ENCODE peak calls at places on chromosome 13, in seven cellular contexts. Z, T, Y, B, W, A and I are unnamed samples.

GRCh38 chr13:44874886-44875630 is 114.2 kb downstream of the NUFIP1 start:
- DNase-seq in Z (no peak), T (peak), Y (no peak), B (no peak), W (no peak), A (no peak), I (peak)

GRCh38 chr13:59963383-59963782 is 200.3 kb downstream of the DIAPH3 start:
- DNase-seq in Z (no peak), T (no peak), Y (no peak), B (no peak), W (no peak), A (no peak), I (no peak)

GRCh38 chr13:80070024-80070703 is 270.8 kb downstream of the SPRY2 start:
- DNase-seq in Z (no peak), T (no peak), Y (no peak), B (no peak), W (no peak), A (no peak), I (no peak)

GRCh38 chr13:109667754-109668360 is 118.5 kb downstream of the IRS2 start:
- DNase-seq in Z (no peak), T (no peak), Y (no peak), B (no peak), W (no peak), A (no peak), I (no peak)

GRCh38 chr13:80454245-80454644 is 113.3 kb upstream of the SPRY2 start:
- DNase-seq in Z (no peak), T (peak), Y (no peak), B (no peak), W (no peak), A (no peak), I (no peak)

GRCh38 chr13:102917019-102917418 is 71.2 kb downstream of the ERCC5 start:
- DNase-seq in Z (no peak), T (no peak), Y (no peak), B (no peak), W (no peak), A (no peak), I (no peak)

GRCh38 chr13:87128006-87128405 is 543.2 kb upstream of the SLITRK5 start:
- DNase-seq in Z (no peak), T (no peak), Y (no peak), B (peak), W (peak), A (no peak), I (no peak)

GRCh38 chr13:114304346-114305034 is 9.8 kb upstream of the CHAMP1 start:
- DNase-seq in Z (no peak), T (no peak), Y (no peak), B (peak), W (no peak), A (no peak), I (no peak)

GRCh38 chr13:19053561-19053960 is 128.1 kb downstream of the TUBA3C start:
- DNase-seq in Z (no peak), T (peak), Y (no peak), B (no peak), W (no peak), A (no peak), I (no peak)

GRCh38 chr13:50514249-50514648 is 329.2 kb downstream of the DLEU7 start:
- DNase-seq in Z (no peak), T (no peak), Y (no peak), B (no peak), W (no peak), A (no peak), I (no peak)

GRCh38 chr13:75861786-75862185 is 225.7 kb downstream of the LMO7 start:
- DNase-seq in Z (no peak), T (no peak), Y (no peak), B (no peak), W (no peak), A (no peak), I (no peak)

GRCh38 chr13:60696602-60697001 is 299.6 kb downstream of the TDRD3 start:
- DNase-seq in Z (no peak), T (peak), Y (no peak), B (no peak), W (no peak), A (no peak), I (no peak)

GRCh38 chr13:32911506-32911905 is 104.7 kb upstream of the KL start:
- DNase-seq in Z (no peak), T (peak), Y (no peak), B (peak), W (peak), A (no peak), I (no peak)

GRCh38 chr13:51524846-51525566 is 59.3 kb upstream of the WDFY2 start:
- DNase-seq in Z (no peak), T (no peak), Y (no peak), B (peak), W (no peak), A (no peak), I (no peak)

GRCh38 chr13:98575009-98575866 is 1.7 kb downstream of the STK24 start:
- DNase-seq in Z (no peak), T (no peak), Y (no peak), B (peak), W (no peak), A (no peak), I (no peak)

GRCh38 chr13:46315491-46316075 is 71.5 kb downstream of the RUBCNL start:
- DNase-seq in Z (no peak), T (no peak), Y (no peak), B (no peak), W (no peak), A (no peak), I (no peak)

GRCh38 chr13:33016414-33017409 is at the start of gene KL:
- DNase-seq in Z (peak), T (no peak), Y (peak), B (no peak), W (no peak), A (peak), I (no peak)

GRCh38 chr13:24746618-24747247 is 17.2 kb upstream of the RNF17 start:
- DNase-seq in Z (no peak), T (no peak), Y (no peak), B (peak), W (no peak), A (no peak), I (no peak)

GRCh38 chr13:21149568-21149967 is 26.8 kb downstream of the SKA3 start:
- DNase-seq in Z (no peak), T (no peak), Y (no peak), B (no peak), W (no peak), A (no peak), I (no peak)

GRCh38 chr13:81017525-81018152 is 676.7 kb upstream of the SPRY2 start:
- DNase-seq in Z (no peak), T (peak), Y (no peak), B (peak), W (peak), A (no peak), I (no peak)

GRCh38 chr13:60583911-60584753 is 187.1 kb downstream of the TDRD3 start:
- DNase-seq in Z (no peak), T (peak), Y (no peak), B (peak), W (no peak), A (no peak), I (no peak)

GRCh38 chr13:108508263-108508662 is 121.1 kb upstream of the MYO16 start:
- DNase-seq in Z (no peak), T (peak), Y (no peak), B (peak), W (no peak), A (no peak), I (no peak)

GRCh38 chr13:99434258-99434788 is 66.9 kb upstream of the TM9SF2 start:
- DNase-seq in Z (no peak), T (no peak), Y (no peak), B (no peak), W (no peak), A (no peak), I (no peak)

GRCh38 chr13:33089311-33089710 is 73.1 kb downstream of the KL start:
- DNase-seq in Z (no peak), T (no peak), Y (no peak), B (no peak), W (no peak), A (no peak), I (no peak)

GRCh38 chr13:35956074-35956473 is 175.1 kb downstream of the DCLK1 start:
- DNase-seq in Z (no peak), T (no peak), Y (no peak), B (no peak), W (no peak), A (no peak), I (no peak)

GRCh38 chr13:54709546-54709945 is 1680.9 kb downstream of the OLFM4 start:
- DNase-seq in Z (no peak), T (peak), Y (no peak), B (no peak), W (no peak), A (no peak), I (no peak)

GRCh38 chr13:29607465-29607864 is 12.0 kb upstream of the SLC7A1 start:
- DNase-seq in Z (no peak), T (no peak), Y (no peak), B (no peak), W (no peak), A (no peak), I (no peak)

GRCh38 chr13:36819811-36820140 is 754 bp downstream of the RFXAP start:
- DNase-seq in Z (no peak), T (peak), Y (no peak), B (peak), W (no peak), A (no peak), I (no peak)

GRCh38 chr13:113663934-113664333 is 3.1 kb upstream of the GRK1 start:
- DNase-seq in Z (peak), T (no peak), Y (peak), B (no peak), W (no peak), A (no peak), I (peak)

GRCh38 chr13:30983431-30983830 is 51.0 kb downstream of the TEX26 start:
- DNase-seq in Z (no peak), T (no peak), Y (no peak), B (no peak), W (no peak), A (no peak), I (no peak)

GRCh38 chr13:110470272-110471009 is 91.1 kb downstream of the RAB20 start:
- DNase-seq in Z (no peak), T (no peak), Y (no peak), B (no peak), W (no peak), A (no peak), I (no peak)

GRCh38 chr13:72469932-72470331 is 257.5 kb downstream of the MZT1 start:
- DNase-seq in Z (no peak), T (no peak), Y (no peak), B (no peak), W (no peak), A (no peak), I (no peak)

GRCh38 chr13:26050568-26051230 is 1.1 kb downstream of the SHISA2 start:
- DNase-seq in Z (no peak), T (no peak), Y (peak), B (no peak), W (no peak), A (no peak), I (no peak)

GRCh38 chr13:86002921-86003488 is 203.8 kb upstream of the SLITRK6 start:
- DNase-seq in Z (no peak), T (no peak), Y (no peak), B (no peak), W (peak), A (no peak), I (no peak)

GRCh38 chr13:29936051-29936813 is 85.8 kb upstream of the UBL3 start:
- DNase-seq in Z (no peak), T (no peak), Y (no peak), B (no peak), W (no peak), A (no peak), I (no peak)

GRCh38 chr13:28138012-28138755 is at the start of gene PAN3:
- DNase-seq in Z (peak), T (peak), Y (peak), B (peak), W (no peak), A (peak), I (peak)

GRCh38 chr13:111186305-111186930 is 71.3 kb downstream of the ARHGEF7 start:
- DNase-seq in Z (no peak), T (no peak), Y (no peak), B (no peak), W (no peak), A (no peak), I (no peak)

GRCh38 chr13:21913010-21913409 is 242.1 kb downstream of the FGF9 start:
- DNase-seq in Z (no peak), T (no peak), Y (no peak), B (no peak), W (no peak), A (no peak), I (no peak)

GRCh38 chr13:113349491-113349890 is 14.4 kb downstream of the GRTP1 start:
- DNase-seq in Z (no peak), T (no peak), Y (no peak), B (no peak), W (no peak), A (no peak), I (no peak)